ENCODE peak calls at places on chromosome 22, in six cellular contexts. E is RWPE1; D is A549; L is small intestine; N is brain microvascular endothelial cell; Q is CD4-positive, alpha-beta T cell. P is an unnamed sample.

GRCh38 chr22:24843048-24843447 is 37.0 kb downstream of the SGSM1 start:
- DNase-seq in D (no peak), Q (no peak), L (no peak), N (no peak), E (no peak), P (no peak)

GRCh38 chr22:49193348-49193747 is 634.3 kb downstream of the BRD1 start:
- DNase-seq in N (no peak), Q (no peak), D (no peak), L (no peak), E (no peak), P (no peak)

GRCh38 chr22:46090631-46091201 is 59.6 kb upstream of the PPARA start:
- DNase-seq in Q (no peak), N (no peak), E (no peak), D (no peak), L (no peak), P (no peak)

GRCh38 chr22:17717708-17718107 is 56.6 kb downstream of the BID start:
- DNase-seq in L (no peak), Q (no peak), N (no peak), D (no peak), E (no peak), P (no peak)

GRCh38 chr22:18136563-18137320 is 13.2 kb upstream of the USP18 start:
- DNase-seq in E (no peak), Q (no peak), N (no peak), D (no peak), L (no peak), P (no peak)

GRCh38 chr22:45014658-45015057 is 4.9 kb upstream of the PHF21B start:
- DNase-seq in N (no peak), E (no peak), L (no peak), Q (no peak), D (no peak), P (no peak)

GRCh38 chr22:35538801-35539321 is 1.8 kb upstream of the RASD2 start:
- DNase-seq in Q (no peak), N (no peak), D (peak; percentile 42), L (peak; percentile 36), E (peak; percentile 21), P (peak; percentile 28)

GRCh38 chr22:40436460-40437431 is 66.4 kb downstream of the SGSM3 start:
- DNase-seq in E (peak; percentile 45), D (peak; percentile 29), Q (no peak), N (peak; percentile 59), L (peak; percentile 64), P (peak; percentile 45)

GRCh38 chr22:45612451-45612901 is 59.2 kb upstream of the ATXN10 start:
- DNase-seq in Q (no peak), E (peak; percentile 34), L (no peak), D (no peak), N (peak; percentile 80), P (peak; percentile 26)

GRCh38 chr22:17570851-17571631 is 7.7 kb downstream of the SLC25A18 start:
- DNase-seq in Q (no peak), L (peak; percentile 12), D (no peak), E (peak; percentile 3), N (peak; percentile 83), P (peak; percentile 46)

GRCh38 chr22:22449819-22450218 is 58.7 kb downstream of the ZNF280B start:
- DNase-seq in L (no peak), N (no peak), D (no peak), Q (no peak), E (no peak), P (no peak)

GRCh38 chr22:47131611-47132427 is 369.4 kb downstream of the TBC1D22A start:
- DNase-seq in Q (no peak), N (no peak), E (no peak), D (no peak), L (no peak), P (no peak)

GRCh38 chr22:32353840-32354239 is 3.8 kb upstream of the RFPL3 start:
- DNase-seq in Q (no peak), D (no peak), N (no peak), L (no peak), E (no peak), P (no peak)

GRCh38 chr22:46193898-46194310 is 43.6 kb downstream of the PPARA start:
- DNase-seq in L (peak; percentile 94), D (no peak), E (no peak), N (no peak), Q (no peak), P (no peak)

GRCh38 chr22:47297261-47298016 is 535.0 kb downstream of the TBC1D22A start:
- DNase-seq in L (no peak), N (no peak), E (no peak), D (no peak), Q (no peak), P (no peak)

GRCh38 chr22:45549739-45550138 is 47.1 kb downstream of the FBLN1 start:
- DNase-seq in Q (no peak), E (no peak), D (no peak), L (no peak), N (no peak), P (no peak)

GRCh38 chr22:23385301-23386244 is 194.5 kb downstream of the IGLL1 start:
- DNase-seq in D (peak; percentile 79), L (peak; percentile 67), Q (peak; percentile 77), E (peak; percentile 74), N (peak; percentile 71), P (peak; percentile 82)

GRCh38 chr22:50247748-50248147 is 2.9 kb upstream of the TUBGCP6 start:
- DNase-seq in N (peak; percentile 75), D (no peak), Q (peak; percentile 36), L (peak; percentile 81), E (peak; percentile 59), P (no peak)

GRCh38 chr22:37519268-37520195 is at the start of gene CARD10:
- DNase-seq in Q (no peak), D (peak; percentile 28), E (no peak), L (peak; percentile 63), N (no peak), P (peak; percentile 39)

GRCh38 chr22:39444247-39444800 is 12.5 kb upstream of the MGAT3 start:
- DNase-seq in E (no peak), Q (no peak), N (no peak), D (no peak), L (no peak), P (no peak)

GRCh38 chr22:42344391-42344861 is 74.0 kb upstream of the TCF20 start:
- DNase-seq in D (no peak), N (peak; percentile 6), L (no peak), Q (no peak), E (no peak), P (peak; percentile 74)

GRCh38 chr22:42345458-42345857 is 75.0 kb upstream of the TCF20 start:
- DNase-seq in L (no peak), D (no peak), Q (no peak), N (no peak), E (no peak), P (no peak)

GRCh38 chr22:42346722-42347121 is 76.3 kb upstream of the TCF20 start:
- DNase-seq in Q (no peak), N (no peak), E (no peak), D (no peak), L (no peak), P (no peak)

GRCh38 chr22:42350373-42350772 is 79.9 kb upstream of the TCF20 start:
- DNase-seq in E (no peak), N (no peak), D (no peak), Q (no peak), L (no peak), P (no peak)

DNA sequence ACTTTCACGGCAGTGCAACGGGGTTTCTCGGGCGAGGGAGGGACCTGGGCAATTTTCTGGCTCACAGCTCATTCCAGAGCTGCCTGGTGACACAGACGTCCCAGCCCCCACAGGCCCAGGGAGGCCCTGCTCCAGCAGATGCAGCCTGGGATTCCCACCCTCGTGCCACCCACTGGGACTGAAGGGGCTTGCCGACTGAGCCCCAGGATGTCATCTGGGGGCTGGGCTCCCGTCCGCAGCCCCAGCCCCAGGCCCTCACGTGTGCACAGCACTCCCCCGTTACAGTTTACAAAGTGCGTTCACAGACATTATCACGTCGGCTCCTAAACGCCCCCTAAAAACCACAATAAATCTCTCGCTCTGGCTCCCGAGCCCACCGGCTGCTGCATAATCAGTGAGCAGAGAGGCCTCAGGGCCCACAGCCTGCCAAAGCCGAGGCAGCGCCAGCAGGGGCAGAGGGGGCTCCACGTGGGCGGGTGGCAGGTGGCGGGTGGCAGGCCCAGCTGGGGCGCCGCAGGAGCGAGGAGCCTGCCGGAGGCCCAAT is 76.9 kb upstream of the TCF20 start:
- DNase-seq in D (no peak), L (no peak), N (no peak), Q (no peak), E (no peak), P (no peak)
- H3K27ac ChIP-seq in D (no peak overlapping the region), L (no peak overlapping the region), N (no peak overlapping the region), Q (no peak overlapping the region), E (no peak overlapping the region), P (no peak overlapping the region)

DNA sequence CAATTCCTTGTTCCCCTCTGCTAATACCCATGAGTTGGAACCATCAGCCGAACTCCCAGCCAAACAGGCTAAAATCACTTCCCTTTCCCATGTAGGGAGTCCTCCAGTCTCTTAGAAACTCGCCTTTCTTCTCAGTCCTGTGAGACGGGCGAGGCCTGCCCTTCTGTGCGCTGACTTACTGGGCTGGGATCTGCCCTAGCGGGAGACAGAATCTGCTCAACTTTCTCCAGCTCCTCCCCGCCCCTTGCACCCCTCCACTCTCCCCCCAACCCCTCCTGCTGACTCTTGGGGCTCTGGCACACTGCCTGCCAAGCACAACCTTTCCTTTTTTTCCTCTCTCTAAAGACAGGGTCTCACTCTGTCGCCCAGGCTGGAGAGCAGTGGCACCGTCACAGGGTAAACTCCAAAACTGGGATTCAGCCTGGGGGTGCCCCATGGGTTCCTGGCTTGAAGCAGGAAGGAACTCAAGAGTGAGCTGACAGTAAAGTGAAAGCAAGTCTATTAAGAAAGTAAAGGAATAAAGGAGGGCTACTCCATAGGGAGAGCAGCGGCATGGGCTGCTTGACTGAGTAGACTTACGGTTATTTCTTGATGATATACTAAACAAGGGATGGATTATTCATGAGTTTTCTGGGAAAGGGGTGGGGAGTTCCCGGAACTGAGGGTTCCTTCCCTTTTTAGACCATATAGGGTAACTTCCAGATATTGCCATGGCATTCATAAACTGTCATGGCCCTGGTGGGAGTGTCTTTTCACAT is 53.1 kb upstream of the EMID1 start:
- DNase-seq in Q (no peak), L (no peak), N (no peak), D (no peak), E (no peak), P (peak; percentile 65)
- H3K27ac ChIP-seq in Q (no peak overlapping the region), L (no peak overlapping the region), N (no peak overlapping the region), D (no peak overlapping the region), E (no peak overlapping the region), P (peak overlapping the region; percentile 83)

GRCh38 chr22:20920881-20921203 is 3.6 kb downstream of the CRKL start:
- DNase-seq in Q (no peak), L (no peak), N (no peak), E (no peak), D (no peak), P (no peak)
- H3K27ac ChIP-seq in Q (no peak overlapping the region), L (no peak overlapping the region), N (no peak overlapping the region), E (no peak overlapping the region), D (peak overlapping the region; percentile 22), P (no peak overlapping the region)

GRCh38 chr22:31064369-31064768 is 16.7 kb upstream of the SMTN start:
- DNase-seq in N (no peak), D (no peak), L (no peak), E (no peak), Q (no peak), P (no peak)

GRCh38 chr22:31056986-31057599 is 24.0 kb upstream of the SMTN start:
- DNase-seq in Q (no peak), D (no peak), E (no peak), N (no peak), L (no peak), P (no peak)

GRCh38 chr22:31062566-31063230 is 18.4 kb upstream of the SMTN start:
- DNase-seq in E (no peak), N (no peak), D (no peak), Q (no peak), L (no peak), P (no peak)
- H3K27ac ChIP-seq in E (peak overlapping the region; percentile 54), N (no peak overlapping the region), D (peak overlapping the region; percentile 54), Q (no peak overlapping the region), L (no peak overlapping the region), P (no peak overlapping the region)

GRCh38 chr22:33866521-33866920 is 53.8 kb downstream of the LARGE1 start:
- DNase-seq in Q (no peak), L (no peak), N (no peak), E (no peak), D (no peak), P (no peak)
- H3K27ac ChIP-seq in Q (no peak overlapping the region), L (peak overlapping the region; percentile 50), N (no peak overlapping the region), E (no peak overlapping the region), D (no peak overlapping the region), P (no peak overlapping the region)

P was measured in thyroid gland.